ENCODE peak calls at places on chromosomes 7 and 10, in ten cellular contexts. O is GM19239; R is cardiac fibroblast; B is hepatocyte; N is progenitor cell of endocrine pancreas; L is osteoblast; Q is right cardiac atrium; S is stimulated activated naive B cell treated with anti-CD40 and anti-IgM and Interleukin-4, amounts not matched to agents 10 μg/mL and 1 μg/mL and 100 μg/mL, for 72 hours; X is heart right ventricle; W is tibial nerve. K is an unnamed sample.

GRCh38 chr7:36683695-36684357 is 40.5 kb downstream of the AOAH start:
- DNase-seq in O (no peak), R (peak), B (peak), N (no peak), L (no peak), Q (no peak), S (no peak), X (no peak), W (no peak), K (no peak)

GRCh38 chr7:36420307-36420706 is 30.6 kb downstream of the ANLN start:
- DNase-seq in O (no peak), R (no peak), B (no peak), N (no peak), L (no peak), Q (no peak), S (no peak), X (no peak), W (no peak), K (no peak)

GRCh38 chr10:63699785-63700184 is 178.6 kb downstream of the REEP3 start:
- DNase-seq in O (no peak), R (peak), B (no peak), N (no peak), L (no peak), Q (no peak), S (no peak), X (peak), W (peak), K (no peak)

GRCh38 chr7:13034693-13035092 is 347.3 kb downstream of the ARL4A start:
- DNase-seq in O (no peak), R (no peak), B (no peak), N (no peak), L (no peak), Q (no peak), S (no peak), X (no peak), W (no peak), K (no peak)

GRCh38 chr7:44977956-44978355 is 859 bp downstream of the MYO1G start:
- DNase-seq in O (no peak), R (no peak), B (no peak), N (no peak), L (no peak), Q (peak), S (no peak), X (no peak), W (no peak), K (no peak)

GRCh38 chr10:44300666-44301649 is 83.9 kb downstream of the CXCL12 start:
- DNase-seq in O (no peak), R (peak), B (no peak), N (no peak), L (peak), Q (no peak), S (no peak), X (peak), W (no peak), K (no peak)

GRCh38 chr7:482521-483083 is 37.0 kb downstream of the PDGFA start:
- DNase-seq in O (no peak), R (no peak), B (no peak), N (no peak), L (no peak), Q (no peak), S (no peak), X (no peak), W (no peak), K (no peak)

GRCh38 chr7:108611268-108611667 is 41.6 kb downstream of the DNAJB9 start:
- DNase-seq in O (no peak), R (no peak), B (no peak), N (no peak), L (no peak), Q (no peak), S (no peak), X (no peak), W (no peak), K (no peak)

GRCh38 chr7:45692031-45692430 is 117.9 kb downstream of the ADCY1 start:
- DNase-seq in O (no peak), R (no peak), B (no peak), N (no peak), L (no peak), Q (no peak), S (no peak), X (no peak), W (peak), K (peak)

GRCh38 chr10:31739759-31740158 is 188.9 kb downstream of the ARHGAP12 start:
- DNase-seq in O (no peak), R (peak), B (no peak), N (no peak), L (no peak), Q (no peak), S (no peak), X (no peak), W (no peak), K (no peak)

GRCh38 chr7:125046767-125047166 is 117.1 kb upstream of the POT1 start:
- DNase-seq in O (no peak), R (no peak), B (no peak), N (no peak), L (no peak), Q (no peak), S (no peak), X (no peak), W (no peak), K (no peak)

GRCh38 chr10:126663880-126664279 is 6.6 kb downstream of the C10orf90 start:
- DNase-seq in O (no peak), R (peak), B (no peak), N (no peak), L (peak), Q (no peak), S (no peak), X (peak), W (no peak), K (no peak)

GRCh38 chr7:103398488-103398887 is 47.5 kb downstream of the SLC26A5 start:
- DNase-seq in O (no peak), R (no peak), B (no peak), N (no peak), L (peak), Q (no peak), S (no peak), X (no peak), W (no peak), K (no peak)

GRCh38 chr10:120514959-120515358 is 57.9 kb downstream of the PLPP4 start:
- DNase-seq in O (no peak), R (no peak), B (no peak), N (no peak), L (no peak), Q (no peak), S (no peak), X (no peak), W (no peak), K (no peak)

GRCh38 chr7:131302876-131303707 is 24.6 kb upstream of the MKLN1 start:
- DNase-seq in O (no peak), R (peak), B (peak), N (no peak), L (no peak), Q (no peak), S (no peak), X (peak), W (no peak), K (no peak)

GRCh38 chr7:151068069-151068773 is 8.8 kb downstream of the SLC4A2 start:
- DNase-seq in O (no peak), R (peak), B (no peak), N (no peak), L (no peak), Q (no peak), S (no peak), X (no peak), W (no peak), K (no peak)

GRCh38 chr7:92731327-92732063 is 104.9 kb downstream of the CDK6 start:
- DNase-seq in O (no peak), R (peak), B (no peak), N (no peak), L (no peak), Q (no peak), S (no peak), X (no peak), W (no peak), K (no peak)

GRCh38 chr10:18008989-18009388 is 57.3 kb downstream of the SLC39A12 start:
- DNase-seq in O (no peak), R (peak), B (no peak), N (no peak), L (no peak), Q (no peak), S (no peak), X (peak), W (no peak), K (no peak)

GRCh38 chr10:29649561-29650551 is 15.1 kb upstream of the SVIL start:
- DNase-seq in O (no peak), R (peak), B (no peak), N (no peak), L (peak), Q (no peak), S (no peak), X (no peak), W (no peak), K (no peak)

GRCh38 chr7:99109108-99110051 is 34.5 kb downstream of the SMURF1 start:
- DNase-seq in O (no peak), R (peak), B (no peak), N (no peak), L (no peak), Q (peak), S (no peak), X (peak), W (no peak), K (peak)

GRCh38 chr7:134327896-134328295 is 11.2 kb upstream of the SLC35B4 start:
- DNase-seq in O (peak), R (peak), B (peak), N (no peak), L (peak), Q (no peak), S (peak), X (no peak), W (peak), K (peak)

GRCh38 chr10:2936816-2937215 is 130.5 kb upstream of the PFKP start:
- DNase-seq in O (no peak), R (no peak), B (no peak), N (no peak), L (peak), Q (no peak), S (no peak), X (no peak), W (no peak), K (no peak)

GRCh38 chr10:75247797-75248196 is 12.0 kb upstream of the COMTD1 start:
- DNase-seq in O (no peak), R (no peak), B (no peak), N (no peak), L (no peak), Q (no peak), S (no peak), X (no peak), W (no peak), K (no peak)

GRCh38 chr7:50266893-50267386 is 37.6 kb upstream of the IKZF1 start:
- DNase-seq in O (no peak), R (no peak), B (no peak), N (no peak), L (no peak), Q (peak), S (peak), X (no peak), W (no peak), K (peak)

GRCh38 chr10:28984431-28984830 is 304.4 kb upstream of the LYZL1 start:
- DNase-seq in O (peak), R (peak), B (peak), N (no peak), L (peak), Q (peak), S (no peak), X (peak), W (peak), K (peak)